ENCODE peak calls at places on chromosomes 16 and 17, in six cellular contexts. R, M, S, P, E and I are unnamed samples.

GRCh38 chr16:70576431-70577255 is 53.0 kb downstream of the SF3B3 start:
- DNase-seq in P (no peak), E (no peak), R (no peak), M (peak; percentile 59), S (peak; percentile 80), I (no peak)

GRCh38 chr17:40694584-40694983 is 9.0 kb downstream of the KRT24 start:
- DNase-seq in E (no peak), S (no peak), P (no peak), R (no peak), M (no peak), I (no peak)

GRCh38 chr17:45070809-45071208 is 9.7 kb downstream of the NMT1 start:
- DNase-seq in E (no peak), S (no peak), M (peak; percentile 26), R (no peak), P (no peak), I (no peak)

GRCh38 chr17:56247816-56248215 is 94.5 kb downstream of the ANKFN1 start:
- DNase-seq in E (no peak), M (no peak), S (no peak), R (no peak), P (no peak), I (no peak)

GRCh38 chr16:817001-817906 is 16.7 kb upstream of the GNG13 start:
- DNase-seq in R (no peak), M (no peak), S (no peak), E (no peak), P (no peak), I (no peak)

GRCh38 chr16:21057875-21058274 is 92.8 kb downstream of the DNAH3 start:
- DNase-seq in M (no peak), S (no peak), E (no peak), P (no peak), R (no peak), I (no peak)

GRCh38 chr17:15291674-15292361 is 26.7 kb upstream of the PMP22 start:
- DNase-seq in P (no peak), E (no peak), R (no peak), S (no peak), M (no peak), I (no peak)

GRCh38 chr17:68585643-68586042 is 15.5 kb downstream of the FAM20A start:
- DNase-seq in E (no peak), R (no peak), S (no peak), P (no peak), M (peak; percentile 40), I (no peak)

GRCh38 chr17:31466096-31466495 is 74.6 kb downstream of the RAB11FIP4 start:
- DNase-seq in M (no peak), R (no peak), P (no peak), S (no peak), E (no peak), I (no peak)

GRCh38 chr16:51149721-51150158 is 1.3 kb downstream of the SALL1 start:
- DNase-seq in R (no peak), E (no peak), P (no peak), M (no peak), S (no peak), I (no peak)

GRCh38 chr17:80109066-80109618 is 7.8 kb downstream of the GAA start:
- DNase-seq in P (no peak), R (no peak), M (peak; percentile 4), S (no peak), E (no peak), I (peak; percentile 77)

GRCh38 chr16:86968866-86969265 is 348.3 kb downstream of the C16orf95 start:
- DNase-seq in S (no peak), P (no peak), R (no peak), E (peak; percentile 46), M (no peak), I (no peak)

GRCh38 chr16:30956601-30957455 is 726 bp upstream of the SETD1A start:
- DNase-seq in P (peak; percentile 64), M (peak; percentile 84), E (peak; percentile 91), R (peak; percentile 66), S (no peak), I (peak; percentile 97)

GRCh38 chr17:46264456-46265198 is 30.3 kb upstream of the LRRC37A start:
- DNase-seq in P (peak; percentile 38), E (no peak), S (peak; percentile 71), M (peak; percentile 91), R (no peak), I (no peak)

GRCh38 chr17:32627233-32628008 is 140.6 kb downstream of the CDK5R1 start:
- DNase-seq in P (no peak), R (no peak), M (peak; percentile 33), E (no peak), S (no peak), I (no peak)

GRCh38 chr16:87085441-87085840 is 231.8 kb downstream of the C16orf95 start:
- DNase-seq in S (no peak), M (no peak), R (no peak), E (no peak), P (no peak), I (no peak)

GRCh38 chr17:74872313-74873035 is at the start of gene FDXR:
- DNase-seq in M (no peak), R (no peak), S (no peak), E (no peak), P (no peak), I (no peak)

GRCh38 chr16:21959050-21959449 is 5.9 kb downstream of the UQCRC2 start:
- DNase-seq in P (no peak), M (no peak), S (no peak), R (no peak), E (no peak), I (no peak)

GRCh38 chr17:2094891-2095535 is 40.1 kb downstream of the HIC1 start:
- DNase-seq in E (peak; percentile 84), R (no peak), M (peak; percentile 51), P (no peak), S (no peak), I (peak; percentile 93)

GRCh38 chr17:47013341-47013740 is 34.3 kb upstream of the RPRML start:
- DNase-seq in S (no peak), R (no peak), M (no peak), E (no peak), P (no peak), I (no peak)

GRCh38 chr16:73124665-73125064 is 76.7 kb upstream of the ZFHX3 start:
- DNase-seq in M (no peak), R (no peak), S (no peak), P (no peak), E (no peak), I (no peak)

GRCh38 chr17:43916385-43916784 is 9.0 kb upstream of the MPP2 start:
- DNase-seq in E (no peak), M (no peak), R (no peak), S (no peak), P (no peak), I (no peak)

GRCh38 chr17:43917016-43917347 is 9.6 kb upstream of the MPP2 start:
- DNase-seq in M (no peak), S (no peak), R (no peak), P (no peak), E (no peak), I (no peak)

GRCh38 chr17:43918026-43918389 is 10.7 kb upstream of the MPP2 start:
- DNase-seq in R (no peak), M (no peak), P (no peak), E (no peak), S (no peak), I (no peak)

GRCh38 chr17:43915561-43915960 is 8.2 kb upstream of the MPP2 start:
- DNase-seq in S (no peak), R (no peak), M (no peak), E (no peak), P (no peak), I (no peak)

DNA sequence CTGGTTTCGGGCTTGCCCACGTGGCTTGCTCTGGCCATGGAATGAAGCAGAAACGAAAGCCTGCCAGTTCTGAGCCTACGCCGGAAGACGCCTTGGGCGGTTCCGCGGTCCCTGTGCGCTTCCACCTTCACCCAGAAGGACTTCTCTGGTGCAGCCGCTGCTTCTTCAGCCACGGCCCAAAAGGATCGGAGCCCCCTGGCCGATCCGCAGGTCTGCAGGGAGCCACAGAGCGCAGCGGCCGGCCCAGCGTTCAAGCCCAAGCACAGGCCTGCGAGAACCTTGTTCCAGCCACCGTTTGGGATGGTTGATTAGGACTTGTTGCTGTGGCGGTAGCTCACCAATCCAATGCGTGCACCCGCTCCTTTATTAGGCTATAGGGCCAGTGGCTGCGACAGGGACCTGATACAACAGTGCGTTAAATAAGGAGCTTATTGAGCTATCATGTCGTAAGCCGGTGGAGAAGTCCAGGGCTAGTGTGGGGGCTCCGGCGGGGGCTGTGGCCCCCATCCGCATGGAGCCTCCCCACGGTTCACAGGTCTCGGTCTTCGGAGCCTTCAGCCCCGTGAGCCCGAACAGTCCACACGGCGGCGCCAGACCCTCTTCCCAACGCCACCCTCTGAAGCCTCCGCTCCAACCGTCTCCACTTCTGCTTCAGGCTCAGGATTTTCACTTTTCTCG is 10.2 kb upstream of the MPP2 start:
- DNase-seq in M (peak; percentile 22), R (no peak), E (peak; percentile 76), S (no peak), P (no peak), I (no peak)
- TF ChIP-seq CTCF in M (peak; percentile 74), R (peak; percentile 41), E (peak; percentile 55), S (peak; percentile 56), P (peak; percentile 64), I (no peak)

DNA sequence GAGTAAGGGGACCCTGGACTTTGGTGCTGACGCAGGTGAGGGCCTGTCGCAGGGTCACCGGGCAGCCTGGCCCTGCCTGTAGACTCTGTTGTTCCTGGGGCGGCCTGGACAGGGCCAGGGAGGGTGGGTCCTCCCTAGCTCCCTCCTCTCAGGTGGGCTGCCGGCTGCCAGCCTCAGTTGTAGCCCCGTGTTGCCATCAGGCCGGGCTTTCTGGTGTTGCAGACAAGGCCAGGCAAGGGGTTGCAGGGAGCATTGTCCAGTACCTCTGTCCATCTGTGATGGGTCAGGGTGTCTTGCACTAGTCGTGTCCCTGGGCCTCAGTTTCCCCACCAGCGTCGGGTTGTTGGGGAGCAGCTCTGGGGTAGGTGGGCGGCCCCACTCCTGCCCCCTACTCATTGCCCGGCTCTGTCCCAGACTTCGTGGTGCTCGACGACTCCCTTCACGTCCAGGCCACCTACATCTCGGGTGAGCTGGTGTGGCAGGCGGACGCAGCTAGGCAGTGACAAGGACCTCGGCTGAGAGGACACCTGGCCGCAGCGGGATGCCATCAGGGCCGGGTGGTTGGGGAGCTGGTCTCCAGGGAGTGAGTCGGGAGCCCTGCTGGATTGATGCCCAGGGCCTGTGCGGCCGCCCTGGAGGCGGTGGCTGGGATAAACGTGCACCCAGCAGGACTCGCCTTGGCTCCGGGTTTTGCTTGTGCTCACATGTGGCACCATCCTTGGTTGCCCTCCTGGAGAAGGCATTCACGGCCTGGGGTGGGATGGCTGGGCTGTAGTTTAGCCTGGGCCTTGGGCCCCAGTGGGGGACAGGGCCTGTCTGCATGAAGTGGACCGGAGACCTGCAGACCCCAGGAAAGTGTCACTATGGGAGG is 1.9 kb downstream of the CEMP1 start:
- DNase-seq in R (no peak), M (no peak), S (no peak), E (peak; percentile 65), P (no peak), I (no peak)
- TF ChIP-seq CTCF in R (no peak), M (no peak), S (no peak), E (no peak), P (no peak), I (no peak)

DNA sequence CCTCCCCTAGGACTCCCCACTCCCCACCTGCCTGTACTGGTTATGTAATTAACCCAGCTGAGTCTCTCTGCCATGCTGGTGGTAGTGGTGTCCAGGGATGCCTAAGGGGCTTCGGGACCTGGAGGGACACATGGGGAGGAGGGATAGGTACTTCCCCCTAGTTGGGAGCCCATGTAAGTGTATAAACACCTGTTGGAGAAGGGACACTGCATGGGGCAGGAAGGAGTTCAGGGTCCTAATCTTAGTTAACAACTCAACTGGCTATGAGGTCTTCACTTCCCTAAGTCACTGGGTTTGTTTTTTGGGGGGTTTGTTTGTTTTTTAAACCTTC is 1.3 kb downstream of the RASL10B start:
- DNase-seq in P (no peak), R (no peak), E (no peak), M (no peak), S (no peak), I (no peak)
- TF ChIP-seq CTCF in P (no peak), R (no peak), E (no peak), M (no peak), S (no peak), I (no peak)

GRCh38 chr17:43399839-43400328 is 1.1 kb downstream of the ARL4D start:
- DNase-seq in S (no peak), M (no peak), R (no peak), E (no peak), P (no peak), I (no peak)
- TF ChIP-seq CTCF in S (no peak), M (no peak), R (no peak), E (no peak), P (no peak), I (no peak)